ENCODE peak calls at places on chromosomes 12 and 14, in seven cellular contexts. K is cardiac muscle cell; X is fibroblast of mammary gland; D is prostate gland; C is activated CD8-positive, alpha-beta T cell treated with anti-CD3 and anti-CD28 coated beads for 36 hours; V is Calu3; A is endothelial cell. I is an unnamed sample.

GRCh38 chr14:58138065-58138718 is 13.8 kb downstream of the ARMH4 start:
- DNase-seq in K (no peak), X (no peak), D (no peak), C (no peak), V (no peak), A (no peak), I (no peak)

GRCh38 chr12:28489256-28489655 is 299.0 kb downstream of the CCDC91 start:
- DNase-seq in K (peak; percentile 67), X (peak; percentile 74), D (no peak), C (no peak), V (no peak), A (no peak), I (no peak)

GRCh38 chr12:114676142-114676741 is 7.7 kb downstream of the TBX3 start:
- DNase-seq in K (no peak), X (no peak), D (no peak), C (no peak), V (no peak), A (no peak), I (no peak)

GRCh38 chr12:8860165-8860961 is 37.9 kb downstream of the A2ML1 start:
- DNase-seq in K (peak; percentile 60), X (peak; percentile 66), D (peak; percentile 44), C (peak; percentile 50), V (peak; percentile 38), A (peak; percentile 46), I (peak; percentile 11)

GRCh38 chr12:80936642-80937390 is 918 bp downstream of the LIN7A start:
- DNase-seq in K (peak; percentile 51), X (peak; percentile 35), D (peak; percentile 39), C (no peak), V (peak; percentile 60), A (peak; percentile 65), I (no peak)

GRCh38 chr12:27552886-27553560 is 29.0 kb downstream of the PPFIBP1 start:
- DNase-seq in K (no peak), X (no peak), D (no peak), C (no peak), V (no peak), A (no peak), I (no peak)

GRCh38 chr12:43336962-43337555 is 214.9 kb downstream of the ADAMTS20 start:
- DNase-seq in K (peak; percentile 61), X (peak; percentile 74), D (no peak), C (no peak), V (no peak), A (no peak), I (no peak)

GRCh38 chr12:7017870-7018349 is 366 bp downstream of the LPCAT3 start:
- DNase-seq in K (no peak), X (no peak), D (peak; percentile 31), C (peak; percentile 51), V (no peak), A (no peak), I (no peak)

GRCh38 chr14:53999061-53999488 is 42.5 kb upstream of the BMP4 start:
- DNase-seq in K (peak; percentile 60), X (no peak), D (no peak), C (no peak), V (peak; percentile 39), A (no peak), I (peak; percentile 98)

GRCh38 chr12:74732801-74733200 is 195.2 kb downstream of the ATXN7L3B start:
- DNase-seq in K (no peak), X (no peak), D (no peak), C (no peak), V (no peak), A (no peak), I (no peak)

GRCh38 chr14:79325557-79325956 is 885.7 kb downstream of the DIO2 start:
- DNase-seq in K (no peak), X (no peak), D (no peak), C (no peak), V (no peak), A (no peak), I (no peak)

GRCh38 chr14:34699873-34700621 is 14.3 kb downstream of the CFL2 start:
- DNase-seq in K (peak; percentile 84), X (peak; percentile 97), D (no peak), C (no peak), V (no peak), A (no peak), I (peak; percentile 70)

GRCh38 chr12:57089259-57090245 is 638 bp downstream of the NAB2 start:
- DNase-seq in K (peak; percentile 84), X (peak; percentile 58), D (peak; percentile 52), C (peak; percentile 83), V (peak; percentile 68), A (peak; percentile 63), I (no peak)

GRCh38 chr12:45379261-45379660 is 163.4 kb downstream of the ANO6 start:
- DNase-seq in K (peak; percentile 57), X (peak; percentile 60), D (no peak), C (no peak), V (peak; percentile 39), A (no peak), I (peak; percentile 52)

GRCh38 chr14:43165651-43166050 is 1341.4 kb downstream of the FSCB start:
- DNase-seq in K (no peak), X (no peak), D (no peak), C (no peak), V (no peak), A (no peak), I (no peak)

DNA sequence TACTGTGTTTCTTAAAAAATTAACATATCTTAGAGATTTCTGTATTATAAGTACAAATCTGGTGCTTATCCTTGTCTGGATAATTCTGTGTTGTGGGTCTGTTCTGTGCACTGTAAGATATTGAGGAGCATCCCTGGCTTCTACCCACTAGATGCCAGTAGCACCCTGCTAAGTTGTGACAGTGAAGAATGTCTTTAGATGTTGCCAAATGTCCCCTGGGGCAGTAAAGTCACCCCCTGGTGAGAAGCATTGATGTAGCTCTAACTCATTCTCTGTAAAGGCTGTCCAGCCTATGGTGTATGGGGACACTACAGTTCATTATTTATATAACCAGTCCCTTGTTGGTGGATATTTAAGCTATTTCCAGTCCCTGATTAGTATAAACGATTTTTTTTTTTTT is 31.4 kb downstream of the MAP1LC3B2 start:
- DNase-seq in K (no peak), X (no peak), D (no peak), C (no peak), V (no peak), A (no peak), I (no peak)
- TF ChIP-seq CTCF in K (no peak), X (no peak), D (no peak), C (no peak), V (no peak), A (no peak), I (no peak)

GRCh38 chr14:90728951-90729350 is 87.3 kb downstream of the TTC7B start:
- DNase-seq in K (no peak), X (no peak), D (no peak), C (no peak), V (no peak), A (no peak), I (no peak)

GRCh38 chr14:90730367-90730766 is 85.9 kb downstream of the TTC7B start:
- DNase-seq in K (no peak), X (no peak), D (no peak), C (no peak), V (no peak), A (no peak), I (no peak)

GRCh38 chr14:90727082-90727481 is 89.1 kb downstream of the TTC7B start:
- DNase-seq in K (no peak), X (no peak), D (no peak), C (no peak), V (no peak), A (no peak), I (no peak)

GRCh38 chr14:90722590-90722989 is 93.6 kb downstream of the TTC7B start:
- DNase-seq in K (no peak), X (no peak), D (no peak), C (no peak), V (no peak), A (no peak), I (no peak)

DNA sequence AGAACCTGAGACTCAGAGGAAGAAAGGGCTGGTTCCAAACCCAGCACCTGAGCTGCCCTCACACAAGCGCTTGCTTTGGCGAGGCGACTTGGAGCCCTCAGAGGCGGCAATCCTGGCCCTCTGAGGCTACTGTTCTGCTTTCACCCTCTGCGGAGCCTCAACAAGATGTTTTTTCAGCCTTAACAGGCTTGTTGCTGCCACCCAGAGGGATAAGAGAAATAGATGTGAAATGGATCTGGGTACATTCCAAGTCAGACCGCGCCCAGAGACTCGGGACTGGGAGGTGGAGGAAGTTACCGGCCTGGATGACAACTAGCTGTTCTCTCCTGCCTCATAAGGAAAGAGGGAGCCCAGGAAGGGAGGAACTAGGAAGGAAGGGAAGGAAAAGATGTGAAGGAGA is 89.6 kb downstream of the TTC7B start:
- DNase-seq in K (peak; percentile 41), X (peak; percentile 63), D (peak; percentile 88), C (no peak), V (peak; percentile 53), A (no peak), I (peak; percentile 36)
- TF ChIP-seq CTCF in K (peak; percentile 12), X (peak; percentile 11), D (peak; percentile 67), C (no peak), V (no peak), A (no peak), I (peak; percentile 38)

DNA sequence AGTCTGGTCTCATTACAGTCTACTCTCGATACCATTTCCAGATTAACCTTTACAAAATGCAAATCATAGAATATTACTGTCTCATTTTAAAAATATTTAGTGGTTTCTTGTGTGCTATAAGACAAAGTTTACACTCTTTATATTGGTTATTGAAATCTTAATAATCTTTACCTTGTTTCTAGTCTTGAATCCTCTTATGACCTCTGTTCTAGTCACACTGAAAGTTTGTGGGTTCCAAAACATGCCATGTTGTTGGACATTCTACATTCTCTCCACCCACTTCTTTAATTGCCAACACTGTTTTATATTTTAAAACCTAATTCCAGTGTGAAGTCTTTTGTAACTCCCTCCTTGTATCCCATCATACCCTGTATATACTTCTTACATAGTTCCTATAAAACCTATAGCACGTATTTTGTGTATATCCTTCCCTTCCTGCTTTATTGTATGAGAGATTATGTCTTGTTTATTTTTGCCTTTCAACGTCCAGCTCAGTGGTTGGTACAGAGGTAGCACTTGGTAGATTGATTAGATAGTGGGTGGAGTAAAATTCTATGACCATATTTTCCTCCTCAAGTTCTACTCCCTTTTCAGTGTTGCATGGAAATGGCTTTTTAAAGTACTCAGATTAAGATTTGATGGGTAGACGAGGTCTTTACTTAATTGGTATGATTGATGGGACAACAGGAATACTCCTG is 347.6 kb downstream of the RAD51B start:
- DNase-seq in K (no peak), X (no peak), D (no peak), C (no peak), V (no peak), A (no peak), I (no peak)
- TF ChIP-seq CTCF in K (no peak), X (no peak), D (no peak), C (no peak), V (no peak), A (no peak), I (no peak)

GRCh38 chr14:49679271-49679670 is 8.7 kb downstream of the POLE2 start:
- DNase-seq in K (no peak), X (peak; percentile 33), D (no peak), C (no peak), V (no peak), A (no peak), I (no peak)

GRCh38 chr14:49673586-49673985 is 14.4 kb downstream of the POLE2 start:
- DNase-seq in K (no peak), X (no peak), D (no peak), C (no peak), V (no peak), A (no peak), I (no peak)

DNA sequence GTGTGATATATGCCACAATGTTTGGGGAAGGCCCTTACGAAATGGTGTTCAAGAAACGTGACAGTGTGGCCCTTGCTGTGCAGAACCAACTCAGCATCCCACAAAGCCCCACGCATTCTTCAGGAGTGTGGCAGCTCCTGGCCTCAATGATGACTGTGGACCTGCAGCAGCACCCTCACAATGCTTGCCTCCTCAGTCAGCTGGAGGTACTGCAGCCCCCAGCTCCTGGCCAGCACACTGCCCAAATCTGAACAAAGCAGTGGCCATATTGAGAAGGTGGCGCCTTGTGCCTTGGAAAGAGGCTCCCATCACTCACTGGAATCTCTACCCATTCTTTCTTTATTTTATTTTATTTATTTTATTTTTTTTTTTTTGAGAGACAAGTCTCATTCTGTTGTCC is 10.4 kb downstream of the POLE2 start:
- DNase-seq in K (no peak), X (no peak), D (no peak), C (no peak), V (no peak), A (no peak), I (no peak)
- TF ChIP-seq CTCF in K (no peak), X (peak; percentile 9), D (no peak), C (no peak), V (no peak), A (no peak), I (no peak)